ENCODE peak calls at places on chromosomes 7 and 10, in four cellular contexts. One of them, this sample, is unnamed.

GRCh38 chr7:155461631-155462030 is 3.7 kb downstream of the EN2 start:
- DNase-seq in HepG2: no peak
- DNase-seq in K562: no peak
- DNase-seq in GM12878: no peak
- DNase-seq in this sample: no peak

GRCh38 chr7:1386623-1387220 is 72.5 kb downstream of the MICALL2 start:
- DNase-seq in HepG2: no peak
- DNase-seq in K562: no peak
- DNase-seq in GM12878: no peak
- DNase-seq in this sample: no peak

GRCh38 chr10:58356756-58357155 is 21.9 kb downstream of the UBE2D1 start:
- DNase-seq in HepG2: no peak
- DNase-seq in K562: no peak
- DNase-seq in GM12878: no peak
- DNase-seq in this sample: no peak

GRCh38 chr10:18659784-18660561 is 742 bp downstream of the ARL5B start:
- DNase-seq in HepG2: peak
- DNase-seq in K562: peak
- DNase-seq in GM12878: peak
- DNase-seq in this sample: peak

GRCh38 chr10:58981051-58981450 is 195.4 kb upstream of the PHYHIPL start:
- DNase-seq in HepG2: no peak
- DNase-seq in K562: no peak
- DNase-seq in GM12878: no peak
- DNase-seq in this sample: no peak

GRCh38 chr7:154484943-154485342 is 432.7 kb downstream of the DPP6 start:
- DNase-seq in HepG2: no peak
- DNase-seq in K562: no peak
- DNase-seq in GM12878: no peak
- DNase-seq in this sample: no peak

GRCh38 chr10:36251068-36251467 is 609.0 kb upstream of the FZD8 start:
- DNase-seq in HepG2: peak
- DNase-seq in K562: no peak
- DNase-seq in GM12878: no peak
- DNase-seq in this sample: no peak

GRCh38 chr10:119459681-119460340 is 82.7 kb downstream of the RGS10 start:
- DNase-seq in HepG2: no peak
- DNase-seq in K562: no peak
- DNase-seq in GM12878: no peak
- DNase-seq in this sample: no peak

GRCh38 chr10:120514035-120514620 is 57.1 kb downstream of the PLPP4 start:
- DNase-seq in HepG2: peak
- DNase-seq in K562: peak
- DNase-seq in GM12878: no peak
- DNase-seq in this sample: peak

GRCh38 chr7:98287486-98287959 is 6.0 kb downstream of the BRI3 start:
- DNase-seq in HepG2: peak
- DNase-seq in K562: peak
- DNase-seq in GM12878: no peak
- DNase-seq in this sample: no peak

GRCh38 chr10:123942114-123942513 is 50.5 kb upstream of the CPXM2 start:
- DNase-seq in HepG2: no peak
- DNase-seq in K562: no peak
- DNase-seq in GM12878: no peak
- DNase-seq in this sample: no peak

GRCh38 chr10:71431945-71432905 is 35.5 kb downstream of the CDH23 start:
- DNase-seq in HepG2: no peak
- DNase-seq in K562: peak
- DNase-seq in GM12878: no peak
- DNase-seq in this sample: no peak

GRCh38 chr7:128168667-128169210 is 72.3 kb upstream of the LEP start:
- DNase-seq in HepG2: no peak
- DNase-seq in K562: peak
- DNase-seq in GM12878: no peak
- DNase-seq in this sample: peak

GRCh38 chr10:78634835-78635234 is 433.9 kb upstream of the ZMIZ1 start:
- DNase-seq in HepG2: no peak
- DNase-seq in K562: no peak
- DNase-seq in GM12878: no peak
- DNase-seq in this sample: no peak

GRCh38 chr10:43136995-43137700 is 1.1 kb upstream of the CSGALNACT2 start:
- DNase-seq in HepG2: no peak
- DNase-seq in K562: no peak
- DNase-seq in GM12878: no peak
- DNase-seq in this sample: no peak

GRCh38 chr7:33357846-33358245 is 228.5 kb downstream of the BBS9 start:
- DNase-seq in HepG2: no peak
- DNase-seq in K562: no peak
- DNase-seq in GM12878: no peak
- DNase-seq in this sample: no peak

GRCh38 chr7:41886257-41886905 is 183.5 kb upstream of the INHBA start:
- DNase-seq in HepG2: no peak
- DNase-seq in K562: no peak
- DNase-seq in GM12878: no peak
- DNase-seq in this sample: no peak

GRCh38 chr10:132627736-132628512 is 90.3 kb downstream of the INPP5A start:
- DNase-seq in HepG2: no peak
- DNase-seq in K562: peak
- DNase-seq in GM12878: no peak
- DNase-seq in this sample: no peak

GRCh38 chr7:140592957-140593356 is 47.7 kb downstream of the DENND2A start:
- DNase-seq in HepG2: no peak
- DNase-seq in K562: no peak
- DNase-seq in GM12878: peak
- DNase-seq in this sample: no peak

GRCh38 chr7:91293840-91294239 is 29.6 kb downstream of the FZD1 start:
- DNase-seq in HepG2: no peak
- DNase-seq in K562: no peak
- DNase-seq in GM12878: no peak
- DNase-seq in this sample: no peak

GRCh38 chr10:6470894-6471618 is 109.0 kb downstream of the PRKCQ start:
- DNase-seq in HepG2: no peak
- DNase-seq in K562: no peak
- DNase-seq in GM12878: no peak
- DNase-seq in this sample: no peak

GRCh38 chr10:61846370-61847031 is 55.0 kb upstream of the ARID5B start:
- DNase-seq in HepG2: no peak
- DNase-seq in K562: no peak
- DNase-seq in GM12878: no peak
- DNase-seq in this sample: no peak

GRCh38 chr10:61844116-61844515 is 57.4 kb upstream of the ARID5B start:
- DNase-seq in HepG2: no peak
- DNase-seq in K562: peak
- DNase-seq in GM12878: no peak
- DNase-seq in this sample: no peak

GRCh38 chr10:61847087-61847486 is 54.4 kb upstream of the ARID5B start:
- DNase-seq in HepG2: no peak
- DNase-seq in K562: no peak
- DNase-seq in GM12878: no peak
- DNase-seq in this sample: no peak

GRCh38 chr10:61845950-61846268 is 55.6 kb upstream of the ARID5B start:
- DNase-seq in HepG2: no peak
- DNase-seq in K562: no peak
- DNase-seq in GM12878: no peak
- DNase-seq in this sample: no peak

DNA sequence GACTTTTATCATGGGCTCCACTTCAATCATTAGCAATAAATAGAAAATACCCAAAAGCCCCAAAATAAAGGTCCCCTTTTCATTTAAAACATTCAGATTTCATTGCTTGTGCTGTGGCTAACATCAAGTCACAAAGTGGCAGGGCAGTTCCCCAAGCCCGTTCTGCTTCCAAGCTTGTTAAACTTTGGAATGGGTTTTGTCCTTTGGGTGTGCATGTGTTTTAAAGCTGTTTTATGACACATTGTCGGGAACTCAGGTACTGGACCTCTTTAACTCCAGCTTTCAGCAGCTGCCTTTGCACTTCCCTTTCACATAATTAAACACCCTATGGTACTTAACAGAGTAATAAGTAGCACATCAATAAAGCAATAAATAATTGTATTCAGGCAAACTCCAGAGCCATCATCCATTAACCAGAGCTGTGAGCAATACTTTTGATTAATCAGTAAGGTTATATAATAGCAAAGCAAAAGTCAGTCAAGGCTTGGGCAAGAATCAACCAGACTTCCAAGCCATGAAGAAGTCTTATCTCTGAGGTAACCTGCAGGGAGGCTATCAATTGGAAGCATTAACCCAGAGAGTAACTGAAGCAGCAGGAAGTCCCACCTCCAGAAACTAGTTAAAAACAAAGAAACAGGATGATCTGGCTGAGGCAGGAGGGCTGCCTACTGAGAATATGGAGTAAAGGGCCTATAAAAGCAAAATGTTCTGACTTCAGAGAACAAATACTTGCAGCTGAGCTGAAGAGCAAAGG is 56.1 kb upstream of the ARID5B start:
- DNase-seq in HepG2: no peak
- DNase-seq in K562: peak
- DNase-seq in GM12878: no peak
- DNase-seq in this sample: no peak
- TF ChIP-seq SP1 in HepG2: no peak
- TF ChIP-seq SP1 in K562: no peak
- TF ChIP-seq SP1 in GM12878: no peak
- TF ChIP-seq SP1 in this sample: no peak

GRCh38 chr10:86362129-86362527 is 4.5 kb downstream of the GRID1 start:
- DNase-seq in HepG2: no peak
- DNase-seq in K562: no peak
- DNase-seq in GM12878: no peak
- DNase-seq in this sample: no peak
- TF ChIP-seq BHLHE40 in HepG2: no peak
- TF ChIP-seq BHLHE40 in K562: no peak
- TF ChIP-seq BHLHE40 in GM12878: no peak
- TF ChIP-seq BHLHE40 in this sample: no peak

DNA sequence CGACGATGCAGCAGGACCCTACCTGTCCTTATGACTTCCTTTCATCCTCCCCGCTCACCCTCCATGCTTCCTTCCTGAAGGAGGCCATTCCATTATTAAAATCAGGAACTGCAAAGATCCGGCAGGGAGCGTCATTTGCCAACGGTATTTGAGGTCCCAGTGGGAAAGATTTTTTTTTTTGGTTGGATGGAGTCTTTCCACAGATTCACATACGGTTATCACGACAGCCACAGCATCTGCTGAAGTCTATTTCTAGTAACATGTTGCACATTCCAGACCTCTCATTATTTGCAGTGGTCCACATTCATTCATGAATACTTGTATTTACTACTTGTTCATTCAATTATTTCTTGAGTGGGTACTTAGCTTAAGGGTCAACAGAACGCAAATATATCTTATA is 94.7 kb upstream of the LYZL2 start:
- DNase-seq in HepG2: no peak
- DNase-seq in K562: no peak
- DNase-seq in GM12878: no peak
- DNase-seq in this sample: no peak
- TF ChIP-seq FOXK2 in HepG2: no peak
- TF ChIP-seq FOXK2 in K562: no peak
- TF ChIP-seq FOXK2 in GM12878: no peak
- TF ChIP-seq FOXK2 in this sample: no peak

GRCh38 chr10:92696606-92697383 is 7.0 kb downstream of the HHEX start:
- DNase-seq in HepG2: peak
- DNase-seq in K562: peak
- DNase-seq in GM12878: no peak
- DNase-seq in this sample: no peak

GRCh38 chr10:92692697-92693533 is 3.2 kb downstream of the HHEX start:
- DNase-seq in HepG2: no peak
- DNase-seq in K562: no peak
- DNase-seq in GM12878: no peak
- DNase-seq in this sample: no peak

GRCh38 chr10:92697663-92698511 is 8.1 kb downstream of the HHEX start:
- DNase-seq in HepG2: peak
- DNase-seq in K562: no peak
- DNase-seq in GM12878: no peak
- DNase-seq in this sample: no peak

GRCh38 chr10:92693534-92693893 is 3.8 kb downstream of the HHEX start:
- DNase-seq in HepG2: no peak
- DNase-seq in K562: no peak
- DNase-seq in GM12878: no peak
- DNase-seq in this sample: no peak

GRCh38 chr10:92695679-92696605 is 6.2 kb downstream of the HHEX start:
- DNase-seq in HepG2: no peak
- DNase-seq in K562: peak
- DNase-seq in GM12878: no peak
- DNase-seq in this sample: no peak
- TF ChIP-seq SP1 in HepG2: no peak
- TF ChIP-seq SP1 in K562: no peak
- TF ChIP-seq SP1 in GM12878: no peak
- TF ChIP-seq SP1 in this sample: no peak

GRCh38 chr7:92768501-92769360 is 67.6 kb downstream of the CDK6 start:
- DNase-seq in HepG2: no peak
- DNase-seq in K562: no peak
- DNase-seq in GM12878: peak
- DNase-seq in this sample: no peak
- TF ChIP-seq BHLHE40 in HepG2: no peak
- TF ChIP-seq BHLHE40 in K562: no peak
- TF ChIP-seq BHLHE40 in GM12878: no peak
- TF ChIP-seq BHLHE40 in this sample: no peak

GRCh38 chr7:151592868-151593486 is 73.3 kb upstream of the RHEB start:
- DNase-seq in HepG2: no peak
- DNase-seq in K562: no peak
- DNase-seq in GM12878: no peak
- DNase-seq in this sample: no peak
- TF ChIP-seq FOXK2 in HepG2: no peak
- TF ChIP-seq FOXK2 in K562: no peak
- TF ChIP-seq FOXK2 in GM12878: no peak
- TF ChIP-seq FOXK2 in this sample: no peak